ENCODE peak calls at places on chromosomes 6 and 20, in seven cellular contexts. Z is A549, L is upper lobe of left lung, M is tibial nerve, N is stomach, F is ovary, B is sigmoid colon. Y is an unnamed sample. For H3K4me1, the result is how much of the 10 kb centered on the place peaks cover.

GRCh38 chr20:63186528-63187316 is 29.2 kb downstream of the YTHDF1 start:
- DNase-seq in L (no peak), B (no peak), M (no peak), N (peak), Z (peak), F (no peak), Y (no peak)

GRCh38 chr6:41469951-41470340 is 76.2 kb upstream of the FOXP4 start:
- DNase-seq in N (peak), F (no peak), B (no peak), L (peak), M (no peak), Z (no peak), Y (no peak)

GRCh38 chr6:149445095-149445466 is 39.7 kb downstream of the ZC3H12D start:
- DNase-seq in F (no peak), L (no peak), M (no peak), N (no peak), B (no peak), Z (no peak), Y (no peak)

GRCh38 chr6:41562633-41562975 is 16.4 kb downstream of the FOXP4 start:
- DNase-seq in F (no peak), N (no peak), L (no peak), Z (no peak), B (no peak), M (no peak), Y (no peak)

GRCh38 chr6:82976179-82976578 is 89.5 kb downstream of the UBE3D start:
- DNase-seq in N (no peak), Z (no peak), B (no peak), L (no peak), M (no peak), F (no peak), Y (no peak)

GRCh38 chr20:3706774-3707507 is 5.5 kb downstream of the SIGLEC1 start:
- DNase-seq in B (no peak), Z (no peak), N (no peak), F (no peak), L (peak), M (no peak), Y (no peak)

GRCh38 chr20:1499528-1500420 is 8.6 kb upstream of the SIRPB2 start:
- DNase-seq in L (no peak), Z (no peak), F (no peak), B (no peak), N (no peak), M (no peak), Y (no peak)

GRCh38 chr20:42906120-42906519 is 283.6 kb downstream of the PTPRT start:
- DNase-seq in B (no peak), L (no peak), M (no peak), F (no peak), Z (no peak), N (no peak), Y (no peak)

GRCh38 chr6:112781236-112781635 is 434.1 kb downstream of the RFPL4B start:
- DNase-seq in L (no peak), N (no peak), M (no peak), Z (peak), F (no peak), B (no peak), Y (no peak)

GRCh38 chr6:112785408-112785807 is 438.3 kb downstream of the RFPL4B start:
- DNase-seq in L (no peak), F (no peak), Z (no peak), B (no peak), M (no peak), N (no peak), Y (no peak)

DNA sequence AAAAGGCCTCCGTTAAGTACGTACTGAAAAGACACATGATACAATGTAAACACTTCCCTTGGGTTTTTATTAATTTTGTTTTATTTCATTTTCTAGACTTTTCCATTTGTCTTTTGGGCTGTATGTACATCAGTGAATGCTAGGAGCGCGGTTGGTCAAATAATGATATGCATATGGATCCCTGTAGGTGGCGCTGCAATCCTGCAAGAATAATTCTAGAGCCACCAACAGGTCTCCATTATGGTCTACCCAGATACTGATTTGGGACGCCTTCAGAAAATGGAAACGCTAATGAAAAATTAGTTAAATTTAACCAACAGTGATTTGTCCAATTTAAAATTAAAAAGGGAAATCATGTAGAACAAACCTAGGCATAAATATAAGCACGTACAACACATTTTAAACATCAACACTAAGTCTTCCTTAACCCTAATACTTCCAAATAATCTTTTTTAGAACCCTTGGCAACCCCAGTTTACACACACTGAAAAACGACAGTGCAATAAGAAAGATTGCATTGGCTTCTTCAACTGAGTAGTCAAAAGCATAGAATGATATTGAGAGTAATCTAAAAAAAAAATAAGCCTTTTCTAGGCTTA is 433.5 kb downstream of the RFPL4B start:
- DNase-seq in M (peak), L (peak), N (peak), B (peak), Z (peak), F (peak), Y (peak)
- H3K4me1 ChIP-seq in M (under half), L (under half), N (under half), B (under half), Z (under half), F (under half), Y (under half)

GRCh38 chr6:124888581-124889371 is 73.5 kb upstream of the RNF217 start:
- DNase-seq in L (no peak), Z (peak), M (no peak), F (no peak), B (no peak), N (no peak), Y (no peak)
- TF ChIP-seq EP300 in L (no peak), Z (no peak), M (no peak), F (no peak), B (no peak), N (no peak), Y (no peak)

DNA sequence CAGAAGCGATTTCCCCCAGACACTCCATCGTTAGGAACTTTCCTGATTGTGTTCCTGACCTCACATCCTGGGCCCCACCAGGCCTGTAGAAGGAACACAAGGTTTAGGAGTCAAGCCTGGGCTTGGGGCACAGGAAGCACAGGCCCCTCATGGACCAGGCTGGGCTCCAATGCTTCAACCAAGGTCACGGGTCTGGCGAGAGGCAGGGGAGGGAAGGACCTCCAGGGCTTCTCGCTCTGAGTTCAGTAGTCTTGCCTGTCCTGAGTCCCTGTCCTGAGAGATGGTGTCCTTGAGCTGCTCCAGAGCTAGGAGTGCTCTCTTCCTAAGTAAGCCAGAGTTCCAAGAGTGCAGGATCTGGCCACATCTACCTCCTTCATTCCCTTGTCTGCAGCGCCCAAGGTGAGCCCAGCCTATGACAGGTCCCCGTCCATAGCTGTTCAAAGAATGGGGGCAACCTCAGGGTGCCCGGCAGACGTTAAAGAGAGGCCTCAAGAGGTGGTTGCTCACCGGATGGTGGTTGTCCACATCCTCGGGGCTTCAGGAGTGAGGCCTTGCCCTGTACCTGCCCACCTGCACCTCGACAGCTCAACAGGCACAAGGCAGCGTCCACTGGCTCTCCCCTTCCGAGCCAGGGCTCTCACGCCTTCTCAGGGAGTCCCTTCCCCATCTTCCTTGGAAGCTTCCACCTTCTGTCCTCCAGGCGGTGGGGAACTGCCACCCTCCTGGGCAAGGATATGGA is 1.6 kb upstream of the TUBB1 start:
- DNase-seq in L (no peak), N (no peak), Z (no peak), B (peak), F (no peak), M (no peak), Y (no peak)
- H3K4me1 ChIP-seq in L (under half), N (under half), Z (under half), B (under half), F (under half), M (under half), Y (under half)

GRCh38 chr6:33390767-33391277 is 801 bp upstream of the KIFC1 start:
- DNase-seq in Z (no peak), L (no peak), N (no peak), M (no peak), B (no peak), F (no peak), Y (no peak)

GRCh38 chr6:33390173-33390572 is 1.4 kb upstream of the KIFC1 start:
- DNase-seq in F (no peak), L (no peak), M (no peak), Z (no peak), B (no peak), N (no peak), Y (no peak)

GRCh38 chr6:33392979-33393378 is 1.4 kb downstream of the KIFC1 start:
- DNase-seq in L (no peak), M (no peak), Z (no peak), F (no peak), N (no peak), B (no peak), Y (no peak)

GRCh38 chr6:33391278-33392167 is at the start of gene KIFC1:
- DNase-seq in F (peak), Z (peak), L (peak), B (peak), M (peak), N (peak), Y (peak)

GRCh38 chr6:33392168-33392947 is 735 bp downstream of the KIFC1 start:
- DNase-seq in N (no peak), Z (no peak), B (no peak), L (no peak), F (no peak), M (no peak), Y (no peak)
- TF ChIP-seq EP300 in N (no peak), Z (no peak), B (no peak), L (no peak), F (no peak), M (no peak), Y (no peak)

GRCh38 chr6:142854589-142855488 is 90.1 kb downstream of the HIVEP2 start:
- DNase-seq in Z (no peak), M (no peak), L (no peak), B (no peak), F (no peak), N (no peak), Y (no peak)

GRCh38 chr6:142856857-142857608 is 87.9 kb downstream of the HIVEP2 start:
- DNase-seq in F (no peak), L (no peak), Z (no peak), N (no peak), M (no peak), B (no peak), Y (peak)

GRCh38 chr6:142855877-142856606 is 88.9 kb downstream of the HIVEP2 start:
- DNase-seq in L (no peak), N (no peak), M (no peak), B (no peak), Z (no peak), F (no peak), Y (no peak)

GRCh38 chr6:142856607-142856856 is 88.4 kb downstream of the HIVEP2 start:
- DNase-seq in B (no peak), Z (no peak), L (no peak), F (no peak), M (no peak), N (no peak), Y (no peak)

DNA sequence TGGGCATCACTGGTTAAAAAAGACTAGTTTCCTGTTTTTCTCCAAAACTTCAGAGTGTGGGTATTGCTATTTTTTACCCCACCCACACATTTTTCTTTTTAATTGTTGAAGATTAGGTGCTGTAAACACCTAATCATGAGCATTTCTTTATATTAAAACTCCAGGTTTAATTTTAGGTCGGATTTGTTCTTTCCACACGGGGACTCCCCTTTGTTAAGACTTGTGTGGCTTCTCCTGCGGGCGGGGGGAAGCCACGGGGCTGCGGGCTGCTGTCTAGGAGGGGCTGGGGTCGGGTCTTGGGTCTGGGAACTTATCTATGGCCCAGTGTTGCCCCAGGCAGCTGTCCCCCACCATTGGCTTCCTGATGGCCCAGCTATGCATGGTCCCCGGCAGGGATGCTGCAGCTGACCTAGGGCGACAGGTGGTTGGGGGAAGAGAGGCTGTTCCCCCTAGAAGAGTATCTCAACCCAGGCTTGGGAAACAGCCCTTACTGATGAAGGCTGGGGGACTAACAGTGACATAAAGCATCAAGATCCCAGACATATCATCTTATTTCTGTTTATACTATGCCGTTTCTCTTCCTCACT is 87.3 kb downstream of the HIVEP2 start:
- DNase-seq in N (no peak), F (no peak), Z (no peak), B (no peak), L (no peak), M (no peak), Y (no peak)
- H3K4me1 ChIP-seq in N (under half), F (under half), Z (under half), B (under half), L (under half), M (under half), Y (under half)

GRCh38 chr6:142946181-142946923 is 1.4 kb upstream of the HIVEP2 start:
- DNase-seq in B (peak), M (peak), N (peak), Z (peak), F (peak), L (peak), Y (peak)
- TF ChIP-seq EP300 in B (peak), M (no peak), N (no peak), Z (no peak), F (no peak), L (peak), Y (no peak)

GRCh38 chr6:137893726-137894125 is 26.7 kb downstream of the TNFAIP3 start:
- DNase-seq in L (no peak), Z (no peak), F (no peak), B (no peak), N (no peak), M (no peak), Y (no peak)
- H3K4me1 ChIP-seq in L (under half), Z (under half), F (under half), B (under half), N (under half), M (under half), Y (under half)

Y was measured in transverse colon.